ENCODE peak calls at places on chromosomes 12 and 14, in four cellular contexts. K is HTR-8/SVneo; P is AG10803; M is activated CD4-positive, alpha-beta T cell treated with anti-CD3 and anti-CD28 coated beads, Interleukin-2, amount 10 ng/mL, durations not matched to agents 7 days and 5 days. W is an unnamed sample.

GRCh38 chr12:52155048-52155868 is 36.6 kb downstream of the KRT80 start:
- DNase-seq in K (no peak), P (peak; percentile 61), M (peak; percentile 77), W (no peak)

GRCh38 chr12:1778911-1779310 is 41.5 kb upstream of the LRTM2 start:
- DNase-seq in K (no peak), P (peak; percentile 52), M (no peak), W (no peak)

GRCh38 chr12:108337235-108338223 is 1.6 kb downstream of the CMKLR1 start:
- DNase-seq in K (peak; percentile 32), P (peak; percentile 23), M (no peak), W (no peak)

GRCh38 chr12:79397609-79398008 is 293.2 kb downstream of the PAWR start:
- DNase-seq in K (no peak), P (no peak), M (no peak), W (no peak)

GRCh38 chr14:53715390-53715730 is 241.3 kb downstream of the BMP4 start:
- DNase-seq in K (peak; percentile 39), P (peak; percentile 40), M (no peak), W (no peak)

GRCh38 chr12:116069943-116070342 is 207.6 kb downstream of the MED13L start:
- DNase-seq in K (no peak), P (no peak), M (no peak), W (no peak)

GRCh38 chr12:115617391-115617790 is 660.1 kb downstream of the MED13L start:
- DNase-seq in K (no peak), P (no peak), M (no peak), W (no peak)

GRCh38 chr12:114275937-114276785 is 129.8 kb downstream of the TBX5 start:
- DNase-seq in K (no peak), P (peak; percentile 68), M (no peak), W (no peak)

GRCh38 chr14:69931960-69932359 is 52.7 kb downstream of the SMOC1 start:
- DNase-seq in K (no peak), P (no peak), M (no peak), W (no peak)

GRCh38 chr12:6871052-6871957 is 1.8 kb downstream of the SPSB2 start:
- DNase-seq in K (no peak), P (peak; percentile 24), M (peak; percentile 61), W (no peak)

W was measured in memory B cell.